ENCODE peak calls at places on chromosomes 16 and 17, in four cellular contexts. H is GM23248, D is neural progenitor cell, A is SK-N-SH. W is an unnamed sample.

GRCh38 chr16:86436466-86437185 is 73.7 kb upstream of the FOXF1 start:
- DNase-seq in A (no peak), D (no peak), H (no peak), W (no peak)

GRCh38 chr17:70523407-70523806 is 354.1 kb downstream of the KCNJ2 start:
- DNase-seq in A (no peak), H (no peak), D (no peak), W (no peak)

GRCh38 chr17:43698678-43699437 is 37.1 kb upstream of the MEOX1 start:
- DNase-seq in A (no peak), D (no peak), H (no peak), W (no peak)

GRCh38 chr17:41464682-41465081 is 2.5 kb downstream of the KRT32 start:
- DNase-seq in A (no peak), H (peak; percentile 99), D (no peak), W (no peak)

GRCh38 chr17:81543339-81543675 is 8.8 kb downstream of the FAAP100 start:
- DNase-seq in H (no peak), D (no peak), A (no peak), W (no peak)

GRCh38 chr17:1055751-1056645 is 59.1 kb downstream of the TIMM22 start:
- DNase-seq in D (peak; percentile 81), A (peak; percentile 90), H (peak; percentile 69), W (peak; percentile 95)

GRCh38 chr17:43846963-43847369 is at the start of gene CD300LG:
- DNase-seq in D (peak; percentile 16), A (peak; percentile 35), H (peak; percentile 27), W (peak; percentile 82)

GRCh38 chr16:53766304-53767016 is 62.5 kb downstream of the FTO start:
- DNase-seq in H (peak; percentile 80), A (no peak), D (no peak), W (no peak)

GRCh38 chr17:74190807-74191206 is 12.7 kb upstream of the RPL38 start:
- DNase-seq in A (no peak), D (peak; percentile 74), H (peak; percentile 56), W (peak; percentile 93)

GRCh38 chr16:8178271-8178670 is 412.0 kb downstream of the TMEM114 start:
- DNase-seq in H (no peak), D (no peak), A (no peak), W (no peak)

GRCh38 chr17:18040287-18040858 is 1.2 kb downstream of the GID4 start:
- DNase-seq in H (peak; percentile 35), A (no peak), D (peak; percentile 43), W (peak; percentile 80)

GRCh38 chr17:50218071-50218759 is 16.8 kb upstream of the COL1A1 start:
- DNase-seq in H (peak; percentile 61), D (no peak), A (no peak), W (no peak)
- H3K9ac ChIP-seq in H (peak overlapping the region; percentile 89), D (no peak overlapping the region), A (peak overlapping the region; percentile 81), W (no peak overlapping the region)

GRCh38 chr17:79934653-79934970 is 95.4 kb upstream of the CBX4 start:
- DNase-seq in H (no peak), A (no peak), D (no peak), W (no peak)

GRCh38 chr17:79936661-79937434 is 97.6 kb upstream of the CBX4 start:
- DNase-seq in D (no peak), A (no peak), H (no peak), W (no peak)

GRCh38 chr17:79935845-79936470 is 96.7 kb upstream of the CBX4 start:
- DNase-seq in A (no peak), H (no peak), D (no peak), W (no peak)

GRCh38 chr17:79933863-79934652 is 94.8 kb upstream of the CBX4 start:
- DNase-seq in A (no peak), D (no peak), H (peak; percentile 23), W (no peak)

GRCh38 chr17:79935197-79935844 is 96.1 kb upstream of the CBX4 start:
- DNase-seq in D (no peak), H (no peak), A (no peak), W (peak; percentile 80)
- H3K4me1 ChIP-seq in D (peaks cover 25% of the 10 kb centered on the region), H (peaks cover 4% of the 10 kb centered on the region), A (peaks cover 19% of the 10 kb centered on the region), W (peaks cover 6% of the 10 kb centered on the region)

GRCh38 chr17:75878174-75878998 is at the start of gene TRIM47:
- DNase-seq in D (peak; percentile 56), A (peak; percentile 81), H (peak; percentile 72), W (peak; percentile 87)

GRCh38 chr17:75876938-75877751 is 1.2 kb downstream of the TRIM47 start:
- DNase-seq in D (peak; percentile 40), A (peak; percentile 62), H (peak; percentile 94), W (peak; percentile 80)

GRCh38 chr17:75876190-75876937 is 2.0 kb downstream of the TRIM47 start:
- DNase-seq in D (peak; percentile 71), H (peak; percentile 33), A (peak; percentile 72), W (peak; percentile 89)

GRCh38 chr17:75875940-75876189 is 2.5 kb downstream of the TRIM47 start:
- DNase-seq in D (no peak), A (peak; percentile 64), H (no peak), W (no peak)

GRCh38 chr17:75877752-75878173 is 618 bp downstream of the TRIM47 start:
- DNase-seq in D (peak; percentile 93), A (peak; percentile 93), H (peak; percentile 91), W (peak; percentile 95)
- H3K9ac ChIP-seq in D (no peak overlapping the region), A (no peak overlapping the region), H (peak overlapping the region; percentile 75), W (no peak overlapping the region)

GRCh38 chr17:36932383-36933173 is 4.7 kb upstream of the LHX1 start:
- DNase-seq in H (no peak), A (peak; percentile 64), D (no peak), W (peak; percentile 64)
- H3K4me1 ChIP-seq in H (no peaks in the 10 kb centered on the region), A (no peaks in the 10 kb centered on the region), D (peaks cover 79% of the 10 kb centered on the region), W (peaks cover 20% of the 10 kb centered on the region)

DNA sequence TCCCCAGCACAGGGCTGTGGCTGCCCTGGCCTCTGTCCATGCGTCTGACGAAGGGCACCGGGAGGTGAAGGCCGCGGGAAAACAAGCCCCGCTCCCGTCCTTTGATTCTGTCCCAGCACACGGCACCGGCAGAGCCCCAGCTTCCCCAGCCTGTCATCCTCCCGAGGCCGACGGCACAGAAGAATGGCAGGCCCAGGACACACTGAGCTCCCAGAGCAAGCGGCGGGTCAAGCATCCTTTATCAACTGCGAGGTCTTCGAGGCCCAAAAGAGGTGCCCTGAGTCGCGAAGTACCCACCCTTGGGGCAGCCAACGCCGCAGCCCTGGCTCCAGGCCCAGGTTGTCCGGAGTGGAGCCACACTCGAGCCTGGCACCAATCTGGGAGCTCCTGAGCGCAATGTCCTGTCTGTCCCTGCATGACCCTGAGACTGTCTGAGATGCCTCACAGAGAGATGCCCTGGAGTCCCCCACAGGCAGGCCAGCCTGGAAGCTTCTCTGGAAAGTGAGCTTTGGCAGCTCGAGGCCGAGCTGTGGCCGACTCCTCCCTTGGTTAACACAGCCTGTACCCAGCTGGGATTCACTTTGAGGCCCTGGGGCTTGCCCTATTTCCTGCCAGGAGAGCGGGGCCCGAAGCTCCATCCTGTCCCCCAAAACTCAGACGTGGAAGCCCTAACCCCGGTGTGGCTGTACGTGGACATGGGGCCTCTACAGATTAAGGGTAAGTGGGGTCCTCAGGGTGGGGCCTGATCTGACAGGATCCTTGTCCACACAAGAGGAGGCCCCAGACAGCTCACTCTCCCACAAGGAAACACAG is 23.3 kb downstream of the SLC7A5 start:
- DNase-seq in H (no peak), A (no peak), D (no peak), W (no peak)
- H3K9ac ChIP-seq in H (no peak overlapping the region), A (no peak overlapping the region), D (no peak overlapping the region), W (no peak overlapping the region)

GRCh38 chr17:51597340-51597739 is 337.0 kb downstream of the UTP18 start:
- DNase-seq in H (no peak), A (no peak), D (no peak), W (no peak)

GRCh38 chr17:51595965-51596364 is 335.6 kb downstream of the UTP18 start:
- DNase-seq in D (no peak), A (no peak), H (no peak), W (no peak)

GRCh38 chr17:51601622-51602261 is 341.4 kb downstream of the UTP18 start:
- DNase-seq in D (no peak), H (no peak), A (no peak), W (no peak)

GRCh38 chr17:51604299-51605020 is 344.1 kb downstream of the UTP18 start:
- DNase-seq in D (no peak), H (no peak), A (no peak), W (no peak)

DNA sequence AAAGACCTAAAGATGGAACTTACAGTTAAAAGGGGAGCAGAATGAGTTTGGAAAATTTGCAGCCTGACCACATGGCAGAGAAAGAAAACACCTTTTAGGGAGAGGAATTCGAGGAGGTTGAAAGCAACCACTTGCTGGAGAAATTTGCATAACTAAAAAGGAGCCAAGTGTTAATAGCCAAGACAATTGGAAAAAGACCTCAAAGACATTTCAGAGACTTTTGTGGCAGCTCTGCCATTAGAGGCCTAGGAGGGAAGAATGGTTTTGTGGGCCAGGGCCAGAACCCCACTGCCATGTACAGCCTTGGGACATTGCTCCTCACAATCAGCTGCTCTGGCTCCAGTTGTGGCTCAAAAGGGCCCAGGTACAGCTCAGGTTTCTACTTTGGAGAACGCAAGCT is 338.5 kb downstream of the UTP18 start:
- DNase-seq in H (no peak), A (no peak), D (no peak), W (peak; percentile 74)
- H3K4me1 ChIP-seq in H (no peaks in the 10 kb centered on the region), A (no peaks in the 10 kb centered on the region), D (no peaks in the 10 kb centered on the region), W (peaks cover 7% of the 10 kb centered on the region)

DNA sequence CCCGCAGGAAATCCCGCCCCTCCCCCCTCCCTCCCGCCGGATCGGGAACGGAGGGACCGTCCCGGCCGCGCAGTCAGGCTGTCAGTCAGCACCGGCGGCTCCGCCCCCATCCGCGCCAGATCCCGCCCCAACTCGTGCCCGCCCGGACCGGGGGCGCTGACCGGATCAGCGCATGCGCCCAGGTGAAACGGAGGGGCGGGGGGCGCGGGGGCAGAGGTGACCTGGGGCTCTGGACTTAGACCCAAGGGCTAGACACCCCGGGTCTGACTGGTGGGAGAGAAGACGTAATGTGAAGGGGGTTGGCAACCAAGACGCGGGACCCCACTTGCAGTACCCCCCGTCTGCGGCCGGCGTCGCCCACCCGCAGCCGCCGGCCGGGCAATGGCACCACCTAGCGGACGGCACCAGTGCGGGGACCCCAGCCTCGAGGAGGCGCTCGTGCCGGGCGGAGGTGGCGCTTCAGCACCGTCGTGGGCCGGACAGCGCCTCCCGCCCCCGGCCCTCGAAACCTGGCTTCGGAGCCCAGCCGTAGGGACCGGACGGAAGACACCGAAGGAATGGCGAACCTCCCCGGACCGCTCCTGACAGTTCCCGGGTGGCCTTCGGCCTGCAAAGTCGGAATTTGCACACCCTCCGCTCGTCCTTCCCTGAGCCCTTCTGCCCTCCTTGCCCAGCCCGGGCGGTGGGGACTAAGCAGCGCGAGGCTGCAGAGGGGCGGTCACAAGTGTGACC is at the start of gene CASKIN2:
- DNase-seq in A (peak; percentile 100), D (peak; percentile 97), H (peak; percentile 91), W (peak; percentile 100)
- H3K9ac ChIP-seq in A (peak within 1 kb of the TSS; percentile 78), D (peak within 1 kb of the TSS; percentile 60), H (peak within 1 kb of the TSS; percentile 72), W (peak within 1 kb of the TSS; percentile 90)

GRCh38 chr16:25905810-25906209 is 214.1 kb downstream of the HS3ST4 start:
- DNase-seq in A (no peak), D (no peak), H (no peak), W (no peak)
- H3K4me1 ChIP-seq in A (no peaks in the 10 kb centered on the region), D (no peaks in the 10 kb centered on the region), H (no peaks in the 10 kb centered on the region), W (no peaks in the 10 kb centered on the region)

GRCh38 chr16:1408171-1408837 is 6.2 kb downstream of the UNKL start:
- DNase-seq in D (peak; percentile 97), H (peak; percentile 96), A (peak; percentile 99), W (peak; percentile 96)
- H3K9ac ChIP-seq in D (no peak overlapping the region), H (peak overlapping the region; percentile 73), A (peak overlapping the region; percentile 58), W (peak overlapping the region; percentile 30)

W was measured in endodermal cell.